ENCODE peak calls at places on chromosomes 11 and 22, in four cellular contexts. E is G401; W is epithelial cell of esophagus; P is activated CD8-positive, alpha-beta T cell treated with anti-CD3 and anti-CD28 coated beads, Interleukin-2, amount 10 ng/mL, durations not matched to agents 7 days and 5 days. R is an unnamed sample.

GRCh38 chr11:9525116-9525515 is 48.4 kb upstream of the WEE1 start:
- DNase-seq in E (no peak), W (no peak), P (no peak), R (peak)

GRCh38 chr11:8871283-8871775 is 39.7 kb upstream of the AKIP1 start:
- DNase-seq in E (peak), W (peak), P (no peak), R (peak)

GRCh38 chr11:80136991-80137390 is 696.2 kb upstream of the TENM4 start:
- DNase-seq in E (no peak), W (peak), P (no peak), R (peak)

GRCh38 chr22:46443850-46444389 is 93.5 kb downstream of the CELSR1 start:
- DNase-seq in E (no peak), W (no peak), P (no peak), R (peak)

GRCh38 chr11:10856689-10857603 is 907 bp downstream of the ZBED5 start:
- DNase-seq in E (peak), W (peak), P (no peak), R (peak)

GRCh38 chr11:8068605-8069221 is 12.3 kb upstream of the TUB start:
- DNase-seq in E (no peak), W (no peak), P (no peak), R (peak)

GRCh38 chr22:37848587-37849088 is 581 bp upstream of the EIF3L start:
- DNase-seq in E (peak), W (peak), P (peak), R (peak)

GRCh38 chr11:94025695-94026394 is 4.7 kb downstream of the HEPHL1 start:
- DNase-seq in E (no peak), W (no peak), P (no peak), R (no peak)

GRCh38 chr22:43381693-43382092 is 30.1 kb upstream of the MPPED1 start:
- DNase-seq in E (no peak), W (no peak), P (peak), R (no peak)

GRCh38 chr22:48748860-48749554 is 1078.7 kb downstream of the BRD1 start:
- DNase-seq in E (no peak), W (no peak), P (peak), R (no peak)

GRCh38 chr11:122863704-122864326 is 18.7 kb upstream of the JHY start:
- DNase-seq in E (peak), W (peak), P (peak), R (peak)

GRCh38 chr11:75541301-75541929 is 15.7 kb upstream of the GDPD5 start:
- DNase-seq in E (no peak), W (no peak), P (no peak), R (no peak)

GRCh38 chr11:96049426-96049825 is 125.5 kb upstream of the MTMR2 start:
- DNase-seq in E (no peak), W (peak), P (no peak), R (no peak)

GRCh38 chr11:116422976-116423375 is 349.8 kb downstream of the BUD13 start:
- DNase-seq in E (no peak), W (no peak), P (no peak), R (no peak)

GRCh38 chr11:125451400-125452124 is 44.5 kb downstream of the FEZ1 start:
- DNase-seq in E (peak), W (peak), P (no peak), R (peak)

GRCh38 chr22:24803064-24803542 is 2.9 kb upstream of the SGSM1 start:
- DNase-seq in E (peak), W (peak), P (peak), R (peak)

GRCh38 chr11:110710520-110711381 is 1.5 kb downstream of the ARHGAP20 start:
- DNase-seq in E (peak), W (peak), P (no peak), R (peak)

GRCh38 chr22:35893698-35894097 is 134.9 kb downstream of the RBFOX2 start:
- DNase-seq in E (no peak), W (no peak), P (no peak), R (no peak)

R was measured in kidney tubule cell.